ENCODE peak calls at places on chromosomes 4 and X, in seven cellular contexts. E, D, Y, X, N, L and U are unnamed samples. For H3K4me1, the result is how much of the 10 kb centered on the place peaks cover.

GRCh38 chrX:140765043-140765784 is 55.7 kb downstream of the LINC00632 start:
- DNase-seq in E (no peak), D (peak), Y (peak), X (no peak), N (peak), L (no peak), U (no peak)

GRCh38 chr4:10157478-10158354 is 41.1 kb upstream of the WDR1 start:
- DNase-seq in E (peak), D (peak), Y (peak), X (peak), N (peak), L (peak), U (no peak)

GRCh38 chr4:139692300-139693012 is 26.8 kb downstream of the MGST2 start:
- DNase-seq in E (no peak), D (peak), Y (no peak), X (no peak), N (no peak), L (peak), U (no peak)

GRCh38 chr4:10623241-10623640 is 61.3 kb downstream of the CLNK start:
- DNase-seq in E (no peak), D (no peak), Y (peak), X (no peak), N (peak), L (no peak), U (no peak)

GRCh38 chr4:126761947-126762650 is 870.7 kb upstream of the INTU start:
- DNase-seq in E (no peak), D (no peak), Y (no peak), X (no peak), N (no peak), L (no peak), U (no peak)

GRCh38 chrX:97841544-97842179 is 958.0 kb downstream of the RPA4 start:
- DNase-seq in E (no peak), D (no peak), Y (no peak), X (no peak), N (no peak), L (no peak), U (peak)

GRCh38 chr4:79663157-79663556 is 255.1 kb upstream of the GK2 start:
- DNase-seq in E (no peak), D (no peak), Y (no peak), X (no peak), N (no peak), L (no peak), U (no peak)

GRCh38 chr4:54971474-54971950 is 153.9 kb downstream of the KDR start:
- DNase-seq in E (peak), D (peak), Y (peak), X (no peak), N (peak), L (peak), U (no peak)

GRCh38 chr4:91795947-91796346 is 507.8 kb upstream of the GRID2 start:
- DNase-seq in E (no peak), D (no peak), Y (no peak), X (no peak), N (no peak), L (no peak), U (no peak)

GRCh38 chrX:37455381-37455780 is 106.2 kb downstream of the PRRG1 start:
- DNase-seq in E (no peak), D (no peak), Y (no peak), X (no peak), N (no peak), L (no peak), U (no peak)

GRCh38 chrX:19867938-19868337 is 19.5 kb downstream of the SH3KBP1 start:
- DNase-seq in E (no peak), D (no peak), Y (no peak), X (no peak), N (no peak), L (no peak), U (no peak)

GRCh38 chrX:36957425-36958328 is 50.5 kb upstream of the FAM47C start:
- DNase-seq in E (no peak), D (peak), Y (no peak), X (no peak), N (no peak), L (no peak), U (peak)

GRCh38 chr4:125741825-125742452 is 427.2 kb downstream of the FAT4 start:
- DNase-seq in E (peak), D (no peak), Y (peak), X (no peak), N (peak), L (peak), U (no peak)

GRCh38 chr4:65472531-65472930 is 197.8 kb downstream of the EPHA5 start:
- DNase-seq in E (no peak), D (no peak), Y (no peak), X (no peak), N (no peak), L (no peak), U (no peak)

GRCh38 chr4:25450491-25450901 is 73.4 kb downstream of the ANAPC4 start:
- DNase-seq in E (no peak), D (no peak), Y (no peak), X (no peak), N (no peak), L (no peak), U (no peak)

GRCh38 chr4:25449688-25450087 is 72.6 kb downstream of the ANAPC4 start:
- DNase-seq in E (no peak), D (no peak), Y (no peak), X (no peak), N (no peak), L (no peak), U (no peak)

GRCh38 chr4:25446611-25447010 is 69.5 kb downstream of the ANAPC4 start:
- DNase-seq in E (no peak), D (no peak), Y (no peak), X (no peak), N (no peak), L (no peak), U (no peak)

GRCh38 chr4:25449270-25449669 is 72.2 kb downstream of the ANAPC4 start:
- DNase-seq in E (no peak), D (no peak), Y (no peak), X (no peak), N (no peak), L (no peak), U (no peak)

GRCh38 chr4:25448379-25449109 is 71.5 kb downstream of the ANAPC4 start:
- DNase-seq in E (no peak), D (no peak), Y (no peak), X (no peak), N (peak), L (no peak), U (no peak)
- H3K9ac ChIP-seq in E (no peak), D (no peak), Y (no peak), X (no peak), N (no peak), L (no peak), U (no peak)

GRCh38 chr4:72670521-72670920 is 101.5 kb upstream of the ADAMTS3 start:
- DNase-seq in E (no peak), D (no peak), Y (no peak), X (no peak), N (no peak), L (no peak), U (no peak)

GRCh38 chr4:72666910-72667309 is 97.9 kb upstream of the ADAMTS3 start:
- DNase-seq in E (no peak), D (peak), Y (no peak), X (no peak), N (no peak), L (no peak), U (no peak)

GRCh38 chr4:72665376-72665978 is 96.5 kb upstream of the ADAMTS3 start:
- DNase-seq in E (no peak), D (no peak), Y (no peak), X (no peak), N (no peak), L (no peak), U (no peak)
- H3K4me1 ChIP-seq in E (under half), D (under half), Y (under half), X (under half), N (under half), L (under half), U (under half)

GRCh38 chrX:29662101-29662500 is 553.3 kb upstream of the MAGEB2 start:
- DNase-seq in E (no peak), D (no peak), Y (peak), X (no peak), N (peak), L (no peak), U (no peak)

GRCh38 chrX:29665532-29665931 is 549.8 kb upstream of the MAGEB2 start:
- DNase-seq in E (no peak), D (no peak), Y (no peak), X (no peak), N (no peak), L (no peak), U (no peak)

GRCh38 chrX:29659911-29660310 is 555.5 kb upstream of the MAGEB2 start:
- DNase-seq in E (no peak), D (no peak), Y (no peak), X (no peak), N (no peak), L (no peak), U (no peak)

GRCh38 chrX:29662759-29663503 is 552.4 kb upstream of the MAGEB2 start:
- DNase-seq in E (no peak), D (no peak), Y (peak), X (no peak), N (peak), L (peak), U (no peak)

DNA sequence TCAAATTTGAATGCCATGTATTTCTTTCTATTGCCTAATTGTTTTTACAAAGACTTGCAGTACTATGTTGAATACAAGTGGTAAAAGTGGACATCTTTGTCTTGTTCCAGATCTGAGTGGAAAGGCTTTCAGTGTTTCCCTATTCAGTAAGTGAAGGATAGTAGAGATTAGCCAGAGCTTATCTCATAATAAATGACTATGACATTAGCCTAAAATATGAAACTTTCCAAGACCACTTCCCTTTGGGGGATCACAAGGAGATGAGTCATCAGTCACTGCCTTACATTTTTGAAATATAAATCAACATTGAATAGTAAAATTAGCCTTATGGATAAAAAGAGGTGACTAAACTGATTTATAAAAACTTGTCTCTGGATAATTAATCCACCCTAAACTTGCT is 554.1 kb upstream of the MAGEB2 start:
- DNase-seq in E (no peak), D (no peak), Y (peak), X (no peak), N (peak), L (no peak), U (no peak)
- H3K9ac ChIP-seq in E (no peak), D (no peak), Y (no peak), X (no peak), N (no peak), L (no peak), U (no peak)

DNA sequence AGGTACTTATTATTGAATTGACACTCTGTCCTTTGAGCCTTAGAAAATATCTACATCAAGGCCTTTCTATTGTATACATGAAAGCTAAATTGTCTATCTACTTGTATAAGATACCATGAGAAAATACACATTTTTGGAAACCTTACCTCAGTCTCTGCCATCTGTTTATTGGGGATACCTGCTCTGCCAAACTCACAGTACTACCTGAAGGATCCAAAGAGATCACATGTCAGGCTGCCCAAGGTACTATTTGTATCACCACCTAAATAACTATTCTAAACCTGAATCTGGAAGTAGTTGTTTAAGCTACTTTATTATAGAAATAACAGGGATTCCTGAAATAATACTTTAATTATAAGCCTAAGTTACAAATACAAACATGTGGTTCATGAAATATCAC is 126.2 kb downstream of the PALLD start:
- DNase-seq in E (no peak), D (no peak), Y (no peak), X (no peak), N (no peak), L (no peak), U (no peak)
- H3K4me1 ChIP-seq in E (under half), D (under half), Y (under half), X (under half), N (under half), L (under half), U (under half)

GRCh38 chrX:145532176-145532780 is 285.0 kb downstream of the SPANXN1 start:
- DNase-seq in E (no peak), D (no peak), Y (no peak), X (no peak), N (no peak), L (no peak), U (no peak)
- H3K9ac ChIP-seq in E (no peak), D (no peak), Y (no peak), X (no peak), N (no peak), L (no peak), U (no peak)

DNA sequence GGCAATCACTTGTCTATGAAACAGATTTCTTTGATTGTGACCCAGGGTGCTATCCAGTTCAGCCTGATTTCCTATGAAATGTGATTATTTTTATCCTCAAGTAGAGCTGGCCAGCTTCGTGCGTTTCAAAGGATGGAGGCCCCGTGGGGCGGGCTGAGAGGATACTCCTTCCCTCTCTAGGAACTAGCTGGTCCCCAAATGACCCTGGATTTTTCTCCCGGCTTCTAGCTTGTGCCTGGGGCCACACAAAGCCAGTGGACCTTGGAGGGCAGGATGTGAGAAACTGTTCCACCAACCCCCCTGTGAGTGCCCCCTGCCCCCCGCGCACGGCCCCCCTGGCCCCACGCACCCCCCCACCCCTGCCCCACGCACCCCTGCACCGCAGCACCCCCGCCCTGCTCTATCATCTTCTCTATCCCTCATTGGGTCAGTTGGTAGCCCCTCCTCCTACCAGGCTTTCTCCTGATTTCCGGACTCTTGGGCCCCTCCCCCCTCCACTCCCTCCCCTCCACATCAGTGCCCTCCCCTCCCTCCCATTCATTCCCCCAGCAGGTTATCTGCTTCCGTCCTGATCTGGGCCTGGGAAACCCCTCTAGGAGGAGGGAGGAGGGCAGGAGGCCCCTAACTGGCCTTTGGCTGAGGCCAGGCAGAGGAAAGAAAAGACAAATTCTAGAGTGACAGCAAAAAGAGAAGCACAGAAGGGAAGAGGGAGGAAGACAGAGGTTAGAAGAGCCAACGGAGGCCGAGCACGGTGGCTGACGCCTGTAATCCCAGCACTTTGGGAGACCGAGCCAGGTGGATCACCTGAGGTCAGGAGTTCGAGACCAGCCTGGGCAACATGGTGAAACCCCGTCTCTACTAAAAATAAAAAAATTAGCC is 3.3 kb downstream of the XPNPEP2 start:
- DNase-seq in E (peak), D (peak), Y (no peak), X (no peak), N (no peak), L (no peak), U (no peak)
- H3K4me1 ChIP-seq in E (under half), D (under half), Y (under half), X (under half), N (under half), L (under half), U (under half)